ENCODE peak calls at places on chromosome 19, in eight cellular contexts. One of them, this sample, is unnamed. For H3K36me3, the result is how much of the 10 kb centered on the place peaks cover.

GRCh38 chr19:15265849-15266248 is 33.6 kb upstream of the EPHX3 start:
- DNase-seq in fibroblast of lung: peak
- DNase-seq in cardiac muscle cell: no peak
- DNase-seq in kidney epithelial cell: peak
- DNase-seq in HepG2: no peak
- DNase-seq in left ventricle myocardium inferior: peak
- DNase-seq in lung: peak
- DNase-seq in left lung: peak
- DNase-seq in this sample: peak

GRCh38 chr19:535017-535835 is 3.7 kb downstream of the CDC34 start:
- DNase-seq in fibroblast of lung: no peak
- DNase-seq in cardiac muscle cell: no peak
- DNase-seq in kidney epithelial cell: no peak
- DNase-seq in HepG2: no peak
- DNase-seq in left ventricle myocardium inferior: no peak
- DNase-seq in lung: no peak
- DNase-seq in left lung: no peak
- DNase-seq in this sample: no peak

GRCh38 chr19:45878043-45878794 is 7.7 kb downstream of the IRF2BP1 start:
- DNase-seq in fibroblast of lung: no peak
- DNase-seq in cardiac muscle cell: no peak
- DNase-seq in kidney epithelial cell: no peak
- DNase-seq in HepG2: peak
- DNase-seq in left ventricle myocardium inferior: no peak
- DNase-seq in lung: peak
- DNase-seq in left lung: peak
- DNase-seq in this sample: no peak

GRCh38 chr19:51456541-51457290 is 1.5 kb downstream of the SIGLEC8 start:
- DNase-seq in fibroblast of lung: no peak
- DNase-seq in cardiac muscle cell: no peak
- DNase-seq in kidney epithelial cell: no peak
- DNase-seq in HepG2: no peak
- DNase-seq in left ventricle myocardium inferior: no peak
- DNase-seq in lung: no peak
- DNase-seq in left lung: no peak
- DNase-seq in this sample: no peak

GRCh38 chr19:48565090-48565489 is 13.1 kb downstream of the SULT2B1 start:
- DNase-seq in fibroblast of lung: peak
- DNase-seq in cardiac muscle cell: no peak
- DNase-seq in kidney epithelial cell: no peak
- DNase-seq in HepG2: peak
- DNase-seq in left ventricle myocardium inferior: no peak
- DNase-seq in lung: no peak
- DNase-seq in left lung: no peak
- DNase-seq in this sample: no peak

GRCh38 chr19:49546825-49547565 is 19.2 kb downstream of the RCN3 start:
- DNase-seq in fibroblast of lung: peak
- DNase-seq in cardiac muscle cell: peak
- DNase-seq in kidney epithelial cell: peak
- DNase-seq in HepG2: peak
- DNase-seq in left ventricle myocardium inferior: no peak
- DNase-seq in lung: peak
- DNase-seq in left lung: no peak
- DNase-seq in this sample: peak

GRCh38 chr19:6425732-6426686 is 1.4 kb upstream of the KHSRP start:
- DNase-seq in fibroblast of lung: no peak
- DNase-seq in cardiac muscle cell: no peak
- DNase-seq in kidney epithelial cell: no peak
- DNase-seq in HepG2: peak
- DNase-seq in left ventricle myocardium inferior: no peak
- DNase-seq in lung: no peak
- DNase-seq in left lung: no peak
- DNase-seq in this sample: no peak

GRCh38 chr19:3292958-3293529 is 68.6 kb downstream of the CELF5 start:
- DNase-seq in fibroblast of lung: no peak
- DNase-seq in cardiac muscle cell: no peak
- DNase-seq in kidney epithelial cell: no peak
- DNase-seq in HepG2: peak
- DNase-seq in left ventricle myocardium inferior: no peak
- DNase-seq in lung: no peak
- DNase-seq in left lung: no peak
- DNase-seq in this sample: no peak

GRCh38 chr19:52198678-52199077 is 8.8 kb downstream of the PPP2R1A start:
- DNase-seq in fibroblast of lung: no peak
- DNase-seq in cardiac muscle cell: no peak
- DNase-seq in kidney epithelial cell: no peak
- DNase-seq in HepG2: no peak
- DNase-seq in left ventricle myocardium inferior: no peak
- DNase-seq in lung: no peak
- DNase-seq in left lung: no peak
- DNase-seq in this sample: no peak

GRCh38 chr19:16266586-16266942 is 58.1 kb upstream of the KLF2 start:
- DNase-seq in fibroblast of lung: no peak
- DNase-seq in cardiac muscle cell: no peak
- DNase-seq in kidney epithelial cell: no peak
- DNase-seq in HepG2: no peak
- DNase-seq in left ventricle myocardium inferior: no peak
- DNase-seq in lung: no peak
- DNase-seq in left lung: no peak
- DNase-seq in this sample: no peak

GRCh38 chr19:2579678-2580280 is 103.9 kb downstream of the GADD45B start:
- DNase-seq in fibroblast of lung: no peak
- DNase-seq in cardiac muscle cell: no peak
- DNase-seq in kidney epithelial cell: no peak
- DNase-seq in HepG2: no peak
- DNase-seq in left ventricle myocardium inferior: no peak
- DNase-seq in lung: no peak
- DNase-seq in left lung: no peak
- DNase-seq in this sample: no peak

GRCh38 chr19:30852168-30852567 is 480.0 kb downstream of the ZNF536 start:
- DNase-seq in fibroblast of lung: no peak
- DNase-seq in cardiac muscle cell: no peak
- DNase-seq in kidney epithelial cell: no peak
- DNase-seq in HepG2: no peak
- DNase-seq in left ventricle myocardium inferior: no peak
- DNase-seq in lung: no peak
- DNase-seq in left lung: no peak
- DNase-seq in this sample: no peak

GRCh38 chr19:49950956-49951526 is 9.9 kb downstream of the SIGLEC11 start:
- DNase-seq in fibroblast of lung: no peak
- DNase-seq in cardiac muscle cell: no peak
- DNase-seq in kidney epithelial cell: no peak
- DNase-seq in HepG2: no peak
- DNase-seq in left ventricle myocardium inferior: no peak
- DNase-seq in lung: no peak
- DNase-seq in left lung: peak
- DNase-seq in this sample: no peak

GRCh38 chr19:3268326-3268725 is 43.9 kb downstream of the CELF5 start:
- DNase-seq in fibroblast of lung: no peak
- DNase-seq in cardiac muscle cell: no peak
- DNase-seq in kidney epithelial cell: no peak
- DNase-seq in HepG2: no peak
- DNase-seq in left ventricle myocardium inferior: no peak
- DNase-seq in lung: no peak
- DNase-seq in left lung: no peak
- DNase-seq in this sample: no peak

GRCh38 chr19:38692458-38693379 is 45.3 kb downstream of the ACTN4 start:
- DNase-seq in fibroblast of lung: peak
- DNase-seq in cardiac muscle cell: no peak
- DNase-seq in kidney epithelial cell: no peak
- DNase-seq in HepG2: no peak
- DNase-seq in left ventricle myocardium inferior: no peak
- DNase-seq in lung: no peak
- DNase-seq in left lung: no peak
- DNase-seq in this sample: no peak

DNA sequence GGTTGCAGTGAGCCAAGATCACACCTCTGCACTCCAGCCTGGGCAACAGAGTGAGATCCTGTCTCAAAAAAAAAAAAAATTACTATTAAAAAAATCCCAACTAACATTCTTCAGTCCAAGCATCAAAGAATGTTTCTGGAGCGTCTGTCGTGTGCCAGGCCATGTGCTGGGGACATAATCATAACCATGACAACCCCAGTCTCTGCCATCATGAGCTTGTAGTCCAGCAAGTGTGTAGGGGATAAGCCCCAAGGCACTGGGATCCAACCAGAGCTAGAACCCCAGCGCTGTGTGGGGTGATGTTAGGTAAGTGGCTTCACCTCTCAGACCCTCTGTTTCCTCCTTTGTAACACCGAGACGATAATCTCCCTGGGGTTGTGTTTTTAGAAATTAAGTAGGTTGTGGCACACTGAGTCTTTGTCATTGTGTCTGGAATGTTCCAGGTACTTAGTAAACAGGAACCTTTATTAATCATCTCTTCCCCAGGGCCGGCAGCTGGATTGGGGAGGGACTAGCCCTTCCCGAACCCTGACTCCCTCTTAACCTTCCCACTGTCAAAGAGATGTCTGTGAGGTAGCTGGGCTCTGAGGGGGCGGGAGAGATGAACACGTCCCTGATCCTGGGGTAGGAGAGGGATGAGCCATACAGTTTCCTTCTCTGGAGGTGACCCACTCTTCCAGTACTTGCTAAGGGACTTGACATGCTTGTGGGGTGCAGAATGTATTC is 5.2 kb downstream of the ITPKC start:
- DNase-seq in fibroblast of lung: peak
- DNase-seq in cardiac muscle cell: no peak
- DNase-seq in kidney epithelial cell: no peak
- DNase-seq in HepG2: no peak
- DNase-seq in left ventricle myocardium inferior: no peak
- DNase-seq in lung: no peak
- DNase-seq in left lung: no peak
- DNase-seq in this sample: no peak
- H3K4me3 ChIP-seq in fibroblast of lung: no peak
- H3K4me3 ChIP-seq in cardiac muscle cell: no peak
- H3K4me3 ChIP-seq in kidney epithelial cell: no peak
- H3K4me3 ChIP-seq in HepG2: no peak
- H3K4me3 ChIP-seq in left ventricle myocardium inferior: peak
- H3K4me3 ChIP-seq in lung: no peak
- H3K4me3 ChIP-seq in left lung: no peak
- H3K4me3 ChIP-seq in this sample: no peak

DNA sequence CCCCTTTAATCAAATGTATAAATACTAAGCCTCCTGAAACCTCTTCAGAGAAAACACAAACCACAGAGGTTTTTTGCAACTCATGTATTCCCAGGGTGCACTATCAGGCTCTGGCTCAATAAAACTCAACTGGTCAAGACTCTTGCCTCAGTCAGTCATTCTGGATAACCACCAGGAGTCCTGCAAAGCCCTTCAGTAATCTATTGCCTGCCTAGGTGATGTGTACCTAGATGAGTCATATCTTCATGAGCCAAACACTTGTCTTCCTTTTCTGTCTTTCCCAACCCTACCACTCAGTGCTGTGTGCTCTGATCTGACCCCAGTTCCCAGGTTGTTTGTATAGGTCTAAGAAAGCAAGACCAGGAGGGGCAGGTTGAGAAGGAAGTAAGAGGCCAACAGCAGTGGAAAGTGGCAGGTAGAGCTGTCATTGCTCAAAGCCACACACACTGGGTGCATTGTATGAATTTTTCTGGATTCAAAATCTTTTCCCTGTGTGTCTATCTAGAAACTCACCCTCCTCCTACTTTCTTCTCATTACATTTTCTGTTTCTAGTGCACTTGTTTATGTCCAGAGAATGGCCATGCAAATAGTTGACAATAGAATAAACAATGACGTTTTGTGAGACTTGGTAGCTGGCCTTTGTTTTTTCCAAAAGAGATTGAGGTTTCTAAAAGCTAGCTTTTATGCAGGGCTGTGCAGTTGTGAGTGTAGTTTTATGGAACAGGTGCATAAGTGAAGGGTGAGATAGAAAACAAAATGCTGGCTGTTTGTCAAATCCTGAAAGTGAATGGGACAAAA is 48.1 kb downstream of the PSG1 start:
- DNase-seq in fibroblast of lung: no peak
- DNase-seq in cardiac muscle cell: no peak
- DNase-seq in kidney epithelial cell: peak
- DNase-seq in HepG2: peak
- DNase-seq in left ventricle myocardium inferior: no peak
- DNase-seq in lung: no peak
- DNase-seq in left lung: no peak
- DNase-seq in this sample: no peak
- TF ChIP-seq CTCF in fibroblast of lung: no peak
- TF ChIP-seq CTCF in cardiac muscle cell: no peak
- TF ChIP-seq CTCF in kidney epithelial cell: no peak
- TF ChIP-seq CTCF in HepG2: no peak
- TF ChIP-seq CTCF in left ventricle myocardium inferior: no peak
- TF ChIP-seq CTCF in lung: no peak
- TF ChIP-seq CTCF in left lung: no peak
- TF ChIP-seq CTCF in this sample: no peak

DNA sequence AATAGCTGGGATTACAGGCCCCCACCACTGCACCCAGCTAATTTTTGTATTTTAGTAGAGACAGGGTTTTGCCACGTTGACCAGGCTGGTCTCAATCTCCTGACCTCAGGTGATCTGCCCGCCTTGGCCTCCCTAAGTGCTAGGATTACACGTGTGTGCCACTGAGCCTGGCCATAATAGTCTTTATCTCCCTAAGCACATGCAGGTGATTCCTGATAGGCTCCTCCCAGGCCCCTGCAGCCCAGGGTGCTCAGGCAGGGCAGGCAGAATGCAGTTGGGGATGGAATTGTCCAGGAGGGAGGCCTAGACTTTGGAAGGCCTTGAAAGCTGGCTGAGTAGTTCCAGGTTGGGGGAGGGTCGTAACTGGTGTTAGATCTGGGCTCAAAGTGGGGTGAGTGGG is 8.5 kb downstream of the ZNF526 start:
- DNase-seq in fibroblast of lung: no peak
- DNase-seq in cardiac muscle cell: no peak
- DNase-seq in kidney epithelial cell: no peak
- DNase-seq in HepG2: no peak
- DNase-seq in left ventricle myocardium inferior: no peak
- DNase-seq in lung: no peak
- DNase-seq in left lung: peak
- DNase-seq in this sample: no peak
- H3K36me3 ChIP-seq in fibroblast of lung: half or more
- H3K36me3 ChIP-seq in cardiac muscle cell: under half
- H3K36me3 ChIP-seq in kidney epithelial cell: under half
- H3K36me3 ChIP-seq in HepG2: under half
- H3K36me3 ChIP-seq in left ventricle myocardium inferior: half or more
- H3K36me3 ChIP-seq in lung: half or more
- H3K36me3 ChIP-seq in left lung: under half
- H3K36me3 ChIP-seq in this sample: half or more

DNA sequence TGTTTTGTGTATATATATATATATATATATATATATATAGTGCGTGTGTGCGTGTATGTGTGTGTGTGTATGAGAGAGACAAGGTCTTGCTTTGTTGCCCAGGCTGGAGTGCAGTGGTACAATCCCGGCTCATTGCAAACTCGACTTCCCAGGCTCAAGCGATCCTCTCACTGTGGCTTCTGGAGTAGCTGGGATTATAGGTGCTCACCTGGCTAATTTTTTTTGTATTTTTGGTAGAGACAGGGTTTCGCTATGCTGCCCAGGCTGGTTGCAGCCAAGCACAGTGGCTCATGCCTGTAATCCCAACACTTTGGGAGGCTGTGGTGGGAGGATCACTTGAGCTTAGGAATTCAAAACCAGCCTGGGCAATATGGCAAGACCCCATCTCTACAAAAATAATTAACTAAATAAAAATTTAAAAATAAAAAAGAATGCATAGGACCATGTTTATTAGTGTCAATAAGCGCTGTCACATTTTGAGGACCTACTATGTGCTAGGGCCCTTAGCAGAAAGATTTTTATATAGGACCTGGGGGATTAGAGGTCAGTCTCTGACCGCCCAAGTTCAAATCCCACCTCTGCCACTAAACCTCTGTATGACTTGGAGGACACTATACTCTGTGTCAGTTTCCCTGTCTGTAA is 1.8 kb downstream of the PVR start:
- DNase-seq in fibroblast of lung: no peak
- DNase-seq in cardiac muscle cell: no peak
- DNase-seq in kidney epithelial cell: no peak
- DNase-seq in HepG2: no peak
- DNase-seq in left ventricle myocardium inferior: no peak
- DNase-seq in lung: no peak
- DNase-seq in left lung: no peak
- DNase-seq in this sample: no peak
- H3K4me3 ChIP-seq in fibroblast of lung: peak
- H3K4me3 ChIP-seq in cardiac muscle cell: no peak
- H3K4me3 ChIP-seq in kidney epithelial cell: peak
- H3K4me3 ChIP-seq in HepG2: no peak
- H3K4me3 ChIP-seq in left ventricle myocardium inferior: peak
- H3K4me3 ChIP-seq in lung: no peak
- H3K4me3 ChIP-seq in left lung: no peak
- H3K4me3 ChIP-seq in this sample: no peak